ENCODE peak calls at places on chromosomes 7 and 10, in eight cellular contexts. O is Peyer's patch, M is brain microvascular endothelial cell, K is heart left ventricle, Z is cardiac muscle cell, E is AG10803, G is AG04450, D is PC-3. J is an unnamed sample.
A peak's percentile ranks its signal among the peaks of the same experiment; 100 is the strongest.

GRCh38 chr7:142632291-142633134 is 116.8 kb upstream of the PRSS1 start:
- DNase-seq in O (peak; percentile 57), M (peak; percentile 69), K (peak; percentile 27), Z (peak; percentile 70), E (peak; percentile 49), G (no peak), D (peak; percentile 87), J (peak; percentile 48)

GRCh38 chr7:129684777-129685176 is 73.3 kb downstream of the NRF1 start:
- DNase-seq in O (no peak), M (peak; percentile 18), K (no peak), Z (peak; percentile 37), E (no peak), G (no peak), D (no peak), J (no peak)

GRCh38 chr7:36961097-36961496 is 236.8 kb upstream of the AOAH start:
- DNase-seq in O (no peak), M (no peak), K (no peak), Z (no peak), E (no peak), G (no peak), D (no peak), J (no peak)

GRCh38 chr7:121037828-121038716 is 49.6 kb downstream of the CPED1 start:
- DNase-seq in O (no peak), M (no peak), K (no peak), Z (no peak), E (no peak), G (no peak), D (no peak), J (no peak)

GRCh38 chr10:28959850-28960501 is 282.7 kb downstream of the BAMBI start:
- DNase-seq in O (no peak), M (no peak), K (no peak), Z (no peak), E (no peak), G (no peak), D (no peak), J (no peak)

GRCh38 chr7:100801833-100802568 is 25.3 kb downstream of the EPHB4 start:
- DNase-seq in O (peak; percentile 83), M (peak; percentile 26), K (no peak), Z (peak; percentile 76), E (peak; percentile 85), G (peak; percentile 49), D (peak; percentile 96), J (peak; percentile 88)

GRCh38 chr7:641269-641671 is 85.2 kb upstream of the DNAAF5 start:
- DNase-seq in O (no peak), M (no peak), K (no peak), Z (peak; percentile 23), E (no peak), G (no peak), D (peak; percentile 89), J (no peak)

GRCh38 chr7:64686493-64687184 is 20.7 kb downstream of the ZNF107 start:
- DNase-seq in O (no peak), M (no peak), K (no peak), Z (no peak), E (no peak), G (no peak), D (peak; percentile 30), J (no peak)

GRCh38 chr10:119205926-119206602 is 1.3 kb upstream of the GRK5 start:
- DNase-seq in O (peak; percentile 77), M (no peak), K (peak; percentile 85), Z (peak; percentile 63), E (peak; percentile 34), G (no peak), D (peak; percentile 37), J (peak; percentile 74)

GRCh38 chr7:103398488-103398887 is 47.5 kb downstream of the SLC26A5 start:
- DNase-seq in O (no peak), M (no peak), K (no peak), Z (no peak), E (no peak), G (no peak), D (no peak), J (no peak)

GRCh38 chr10:94496010-94496409 is 49.6 kb upstream of the HELLS start:
- DNase-seq in O (no peak), M (peak; percentile 40), K (no peak), Z (no peak), E (no peak), G (no peak), D (no peak), J (no peak)

GRCh38 chr7:147765301-147765700 is 825.3 kb upstream of the C7orf33 start:
- DNase-seq in O (no peak), M (no peak), K (no peak), Z (no peak), E (no peak), G (no peak), D (peak; percentile 16), J (no peak)

GRCh38 chr7:108331971-108332370 is 124.3 kb downstream of the NRCAM start:
- DNase-seq in O (no peak), M (no peak), K (no peak), Z (no peak), E (no peak), G (no peak), D (no peak), J (no peak)

GRCh38 chr10:80168111-80168511 is 35.6 kb downstream of the PLAC9 start:
- DNase-seq in O (peak; percentile 18), M (no peak), K (no peak), Z (no peak), E (peak; percentile 33), G (no peak), D (no peak), J (no peak)

GRCh38 chr10:128060341-128060851 is 65.8 kb downstream of the MKI67 start:
- DNase-seq in O (no peak), M (no peak), K (peak; percentile 6), Z (no peak), E (no peak), G (no peak), D (no peak), J (no peak)

GRCh38 chr7:129502708-129503685 is 666 bp downstream of the SMKR1 start:
- DNase-seq in O (no peak), M (no peak), K (no peak), Z (no peak), E (no peak), G (no peak), D (no peak), J (no peak)

GRCh38 chr7:135238112-135238744 is 4.6 kb downstream of the STRA8 start:
- DNase-seq in O (no peak), M (no peak), K (no peak), Z (no peak), E (no peak), G (no peak), D (no peak), J (no peak)

GRCh38 chr10:119919271-119919670 is 26.7 kb downstream of the SEC23IP start:
- DNase-seq in O (no peak), M (no peak), K (no peak), Z (no peak), E (peak; percentile 8), G (peak; percentile 11), D (no peak), J (no peak)

GRCh38 chr7:55113760-55114541 is 95.1 kb downstream of the EGFR start:
- DNase-seq in O (no peak), M (no peak), K (no peak), Z (no peak), E (no peak), G (no peak), D (no peak), J (no peak)

GRCh38 chr7:48634116-48634632 is 290.2 kb upstream of the CDC14C start:
- DNase-seq in O (no peak), M (no peak), K (no peak), Z (no peak), E (no peak), G (no peak), D (no peak), J (no peak)
- TF ChIP-seq CTCF in O (no peak), M (no peak), K (no peak), Z (no peak), E (no peak), G (no peak), D (no peak), J (no peak)

GRCh38 chr7:27113991-27114866 is 11.7 kb upstream of the HOXA2 start:
- DNase-seq in O (peak; percentile 69), M (no peak), K (no peak), Z (no peak), E (no peak), G (no peak), D (peak; percentile 55), J (peak; percentile 70)
- H3K4me3 ChIP-seq in O (peak overlapping the region; percentile 70), M (peak overlapping the region; percentile 57), K (peak overlapping the region; percentile 29), Z (peak overlapping the region; percentile 20), E (peak overlapping the region; percentile 28), G (peak overlapping the region; percentile 84), D (peak overlapping the region; percentile 81), J (peak overlapping the region; percentile 48)

GRCh38 chr10:794382-794956 is 105.0 kb upstream of the DIP2C start:
- DNase-seq in O (no peak), M (no peak), K (no peak), Z (peak; percentile 53), E (peak; percentile 50), G (no peak), D (peak; percentile 25), J (no peak)
- TF ChIP-seq CTCF in O (no peak), M (peak; percentile 56), K (peak; percentile 15), Z (peak; percentile 46), E (peak; percentile 61), G (peak; percentile 47), D (peak; percentile 31), J (no peak)

DNA sequence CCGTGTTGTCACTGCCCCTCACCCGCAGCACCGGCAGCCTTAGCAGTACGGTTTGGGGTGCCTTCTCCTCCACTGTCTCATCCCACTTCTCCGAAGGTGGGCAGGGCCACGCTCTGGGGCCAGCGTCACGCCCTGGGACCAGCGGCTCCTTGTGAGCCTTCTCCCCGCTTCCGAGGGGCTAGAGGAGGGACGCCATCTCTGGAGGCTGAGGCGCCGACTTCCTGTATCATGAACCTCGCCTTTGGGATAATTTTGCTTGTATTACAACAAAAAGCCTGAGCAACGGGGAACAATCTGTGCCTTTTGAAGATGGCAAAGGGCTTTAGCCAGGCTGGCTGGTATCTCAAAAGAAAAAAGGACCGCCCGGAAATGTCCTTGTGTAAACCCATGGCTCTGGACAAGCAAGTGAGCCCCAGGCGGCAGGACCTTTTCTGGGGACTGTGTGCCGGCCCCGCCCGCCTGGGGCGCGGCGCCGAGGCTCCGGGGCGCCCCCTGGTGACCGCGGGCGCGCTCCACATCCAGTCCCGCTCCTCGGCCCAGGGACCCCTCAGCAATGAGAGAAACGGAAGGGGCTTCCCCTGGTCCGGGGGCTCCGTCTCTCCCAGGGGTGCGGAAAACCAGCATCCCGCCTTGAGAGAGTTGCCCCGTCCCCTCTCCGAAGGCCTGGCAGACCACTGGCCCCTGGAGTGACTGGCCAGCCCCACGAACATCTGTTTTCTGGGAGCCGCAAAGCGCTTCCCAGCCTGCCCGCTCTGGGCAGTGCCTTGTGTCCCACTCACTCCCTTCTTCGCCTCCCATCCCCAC is 3.8 kb downstream of the DEPP1 start:
- DNase-seq in O (peak; percentile 83), M (peak; percentile 41), K (peak; percentile 76), Z (peak; percentile 85), E (peak; percentile 62), G (no peak), D (peak; percentile 74), J (peak; percentile 75)
- H3K4me3 ChIP-seq in O (peak overlapping the region; percentile 56), M (peak overlapping the region; percentile 61), K (peak overlapping the region; percentile 5), Z (peak overlapping the region; percentile 7), E (peak overlapping the region; percentile 63), G (peak overlapping the region; percentile 50), D (peak overlapping the region; percentile 91), J (peak overlapping the region; percentile 37)

GRCh38 chr7:157136372-157136771 is 2.4 kb upstream of the UBE3C start:
- DNase-seq in O (no peak), M (peak; percentile 80), K (no peak), Z (peak; percentile 92), E (peak; percentile 76), G (peak; percentile 43), D (peak; percentile 68), J (no peak)
- TF ChIP-seq CTCF in O (no peak), M (peak; percentile 26), K (no peak), Z (peak; percentile 39), E (peak; percentile 54), G (peak; percentile 34), D (peak; percentile 54), J (no peak)

GRCh38 chr10:124153601-124153930 is 60.2 kb upstream of the CHST15 start:
- DNase-seq in O (no peak), M (no peak), K (no peak), Z (no peak), E (no peak), G (no peak), D (no peak), J (no peak)
- H3K4me3 ChIP-seq in O (no peak overlapping the region), M (no peak overlapping the region), K (no peak overlapping the region), Z (no peak overlapping the region), E (no peak overlapping the region), G (no peak overlapping the region), D (no peak overlapping the region), J (no peak overlapping the region)

J was measured in colonic mucosa.